ENCODE peak calls at places on chromosomes 3 and 15, in seven cellular contexts. B is KBM-7; W is NCI-H2081; X is effector CD4-positive, alpha-beta T cell; N is CD4-positive, CD25-positive, alpha-beta regulatory T cell; K is mucosa of descending colon; L is stomach. F is an unnamed sample.

GRCh38 chr3:48686538-48687219 is 964 bp upstream of the NCKIPSD start:
- DNase-seq in L (no peak), W (no peak), X (no peak), N (no peak), B (no peak), K (no peak), F (peak; percentile 56)

GRCh38 chr15:61169904-61170695 is 59.0 kb downstream of the RORA start:
- DNase-seq in N (peak; percentile 12), K (no peak), W (no peak), L (no peak), B (peak; percentile 45), X (no peak), F (no peak)

GRCh38 chr3:29128004-29128403 is 152.9 kb upstream of the RBMS3 start:
- DNase-seq in W (no peak), L (no peak), K (no peak), X (no peak), N (no peak), B (no peak), F (no peak)

GRCh38 chr3:155631323-155632019 is 113.4 kb downstream of the PLCH1 start:
- DNase-seq in B (no peak), X (no peak), N (no peak), K (no peak), W (no peak), L (no peak), F (no peak)

GRCh38 chr3:128241741-128242140 is 88.5 kb downstream of the EEFSEC start:
- DNase-seq in L (no peak), K (no peak), N (no peak), B (no peak), W (no peak), X (no peak), F (no peak)

GRCh38 chr3:100277255-100277800 is 16.5 kb downstream of the TBC1D23 start:
- DNase-seq in W (peak; percentile 87), X (no peak), L (no peak), N (no peak), B (no peak), K (no peak), F (no peak)

GRCh38 chr3:45123030-45123429 is 23.1 kb downstream of the CDCP1 start:
- DNase-seq in L (no peak), B (no peak), N (no peak), K (no peak), W (no peak), X (no peak), F (no peak)

GRCh38 chr15:67884514-67885225 is 44.8 kb upstream of the RNU6-1 start:
- DNase-seq in K (peak; percentile 90), B (peak; percentile 82), L (peak; percentile 89), W (no peak), X (peak; percentile 10), N (peak; percentile 18), F (peak; percentile 78)

GRCh38 chr3:24145981-24146822 is 201.1 kb downstream of the NR1D2 start:
- DNase-seq in B (no peak), L (no peak), K (no peak), X (no peak), N (no peak), W (no peak), F (no peak)

GRCh38 chr15:39199076-39199475 is 381.8 kb upstream of the THBS1 start:
- DNase-seq in N (no peak), B (no peak), K (no peak), W (no peak), L (no peak), X (no peak), F (no peak)

GRCh38 chr15:67067161-67067853 is 1.9 kb downstream of the SMAD3 start:
- DNase-seq in N (no peak), L (no peak), K (no peak), B (no peak), W (no peak), X (no peak), F (no peak)

GRCh38 chr3:112632596-112632995 is 8.3 kb downstream of the CCDC80 start:
- DNase-seq in K (no peak), X (no peak), N (no peak), W (no peak), L (no peak), B (no peak), F (no peak)

GRCh38 chr3:149437710-149438109 is 36.8 kb upstream of the TM4SF4 start:
- DNase-seq in N (no peak), L (no peak), X (no peak), K (no peak), W (no peak), B (no peak), F (no peak)

GRCh38 chr15:70111203-70112017 is 13.7 kb upstream of the TLE3 start:
- DNase-seq in W (peak; percentile 64), X (no peak), B (peak; percentile 72), N (no peak), L (peak; percentile 53), K (no peak), F (peak; percentile 50)

GRCh38 chr15:58241872-58242271 is 103.7 kb downstream of the AQP9 start:
- DNase-seq in L (no peak), K (no peak), N (no peak), B (no peak), X (no peak), W (no peak), F (no peak)

GRCh38 chr3:38054166-38054991 is 15.4 kb downstream of the DLEC1 start:
- DNase-seq in L (no peak), B (no peak), K (no peak), W (no peak), X (no peak), N (no peak), F (no peak)

GRCh38 chr3:10253731-10254130 is 5.5 kb downstream of the TATDN2 start:
- DNase-seq in B (no peak), W (no peak), N (no peak), L (no peak), X (no peak), K (no peak), F (no peak)

GRCh38 chr15:78715930-78716329 is 74.9 kb upstream of the CHRNB4 start:
- DNase-seq in K (no peak), W (no peak), L (no peak), B (no peak), N (no peak), X (no peak), F (no peak)

GRCh38 chr3:59237121-59237520 is 187.3 kb upstream of the CFAP20DC start:
- DNase-seq in X (no peak), B (no peak), W (no peak), N (no peak), K (no peak), L (no peak), F (no peak)

GRCh38 chr3:53224536-53224935 is 31.3 kb downstream of the TKT start:
- DNase-seq in B (no peak), N (no peak), K (no peak), W (no peak), L (no peak), X (no peak), F (no peak)

GRCh38 chr3:48656061-48656840 is 6.4 kb downstream of the CELSR3 start:
- DNase-seq in N (peak; percentile 89), W (no peak), K (peak; percentile 87), B (peak; percentile 84), L (peak; percentile 78), X (peak; percentile 76), F (peak; percentile 95)

GRCh38 chr3:139222100-139222657 is 121.6 kb upstream of the MRPS22 start:
- DNase-seq in K (no peak), W (no peak), N (no peak), B (no peak), L (no peak), X (no peak), F (no peak)

GRCh38 chr3:3799173-3800075 is at the start of gene LRRN1:
- DNase-seq in K (peak; percentile 73), L (peak; percentile 76), X (no peak), N (peak; percentile 6), B (peak; percentile 7), W (peak; percentile 87), F (no peak)

GRCh38 chr15:76200083-76200465 is 111.2 kb downstream of the ETFA start:
- DNase-seq in L (no peak), X (no peak), B (no peak), N (no peak), W (no peak), K (no peak), F (no peak)

GRCh38 chr15:33074942-33075341 is 119.6 kb downstream of the FMN1 start:
- DNase-seq in K (no peak), X (no peak), W (no peak), N (no peak), B (no peak), L (no peak), F (no peak)

GRCh38 chr3:65928110-65928509 is 110.6 kb downstream of the MAGI1 start:
- DNase-seq in L (peak; percentile 58), X (no peak), N (no peak), K (no peak), B (no peak), W (no peak), F (no peak)

GRCh38 chr15:70351941-70352774 is 254.4 kb upstream of the TLE3 start:
- DNase-seq in X (no peak), B (no peak), N (no peak), W (no peak), L (no peak), K (no peak), F (no peak)

GRCh38 chr15:88658070-88658965 is 19.5 kb downstream of the ISG20 start:
- DNase-seq in B (no peak), X (no peak), N (no peak), L (peak; percentile 23), K (no peak), W (no peak), F (no peak)

GRCh38 chr15:45549831-45550230 is 27.3 kb upstream of the SLC30A4 start:
- DNase-seq in N (no peak), K (no peak), W (no peak), X (no peak), L (no peak), B (no peak), F (no peak)

GRCh38 chr3:38088126-38088525 is 48.8 kb downstream of the ACAA1 start:
- DNase-seq in L (no peak), N (no peak), X (no peak), K (no peak), W (no peak), B (no peak), F (no peak)

GRCh38 chr15:89489376-89489775 is 7.0 kb downstream of the RHCG start:
- DNase-seq in X (no peak), N (no peak), B (no peak), W (no peak), L (no peak), K (no peak), F (no peak)

GRCh38 chr15:41865490-41866055 is 26.9 kb downstream of the PLA2G4B start:
- DNase-seq in X (no peak), W (no peak), K (no peak), B (no peak), L (no peak), N (no peak), F (no peak)